ENCODE peak calls at places on chromosomes 6 and 20, in six cellular contexts. One of them, this sample, is unnamed.

GRCh38 chr20:62628691-62629090 is 13.6 kb upstream of the SLCO4A1 start:
- DNase-seq in pancreas: no peak
- DNase-seq in IMR-90: peak
- DNase-seq in Panc1: no peak
- DNase-seq in kidney epithelial cell: no peak
- DNase-seq in GM23248: no peak
- DNase-seq in this sample: no peak

GRCh38 chr6:54503144-54503543 is 194.9 kb downstream of the TINAG start:
- DNase-seq in Panc1: no peak
- DNase-seq in GM23248: no peak
- DNase-seq in kidney epithelial cell: no peak
- DNase-seq in IMR-90: no peak
- DNase-seq in pancreas: no peak
- DNase-seq in this sample: no peak

GRCh38 chr6:92770540-92770939 is 648.8 kb downstream of the EPHA7 start:
- DNase-seq in IMR-90: no peak
- DNase-seq in pancreas: no peak
- DNase-seq in kidney epithelial cell: no peak
- DNase-seq in Panc1: no peak
- DNase-seq in GM23248: no peak
- DNase-seq in this sample: no peak

GRCh38 chr6:145964948-145965366 is 799 bp upstream of the SHPRH start:
- DNase-seq in kidney epithelial cell: no peak
- DNase-seq in pancreas: no peak
- DNase-seq in IMR-90: no peak
- DNase-seq in Panc1: no peak
- DNase-seq in GM23248: peak
- DNase-seq in this sample: no peak

GRCh38 chr6:62613920-62614319 is 327.9 kb upstream of the KHDRBS2 start:
- DNase-seq in IMR-90: no peak
- DNase-seq in GM23248: no peak
- DNase-seq in pancreas: no peak
- DNase-seq in kidney epithelial cell: no peak
- DNase-seq in Panc1: no peak
- DNase-seq in this sample: no peak

GRCh38 chr6:25332165-25332564 is 53.0 kb downstream of the CARMIL1 start:
- DNase-seq in IMR-90: no peak
- DNase-seq in Panc1: no peak
- DNase-seq in pancreas: no peak
- DNase-seq in kidney epithelial cell: no peak
- DNase-seq in GM23248: peak
- DNase-seq in this sample: no peak

GRCh38 chr6:26473758-26474438 is 16.1 kb downstream of the BTN2A1 start:
- DNase-seq in IMR-90: peak
- DNase-seq in Panc1: peak
- DNase-seq in kidney epithelial cell: peak
- DNase-seq in GM23248: peak
- DNase-seq in pancreas: peak
- DNase-seq in this sample: peak

GRCh38 chr20:1196634-1197033 is 6.6 kb upstream of the C20orf202 start:
- DNase-seq in kidney epithelial cell: no peak
- DNase-seq in Panc1: no peak
- DNase-seq in IMR-90: no peak
- DNase-seq in GM23248: no peak
- DNase-seq in pancreas: no peak
- DNase-seq in this sample: no peak

GRCh38 chr6:75830959-75831885 is 82.2 kb downstream of the MYO6 start:
- DNase-seq in IMR-90: peak
- DNase-seq in kidney epithelial cell: no peak
- DNase-seq in pancreas: no peak
- DNase-seq in Panc1: no peak
- DNase-seq in GM23248: peak
- DNase-seq in this sample: no peak

GRCh38 chr20:50575869-50576720 is 65.9 kb downstream of the PTPN1 start:
- DNase-seq in Panc1: no peak
- DNase-seq in pancreas: peak
- DNase-seq in IMR-90: peak
- DNase-seq in kidney epithelial cell: no peak
- DNase-seq in GM23248: peak
- DNase-seq in this sample: peak

GRCh38 chr6:30767158-30767943 is 23.0 kb upstream of the IER3 start:
- DNase-seq in GM23248: no peak
- DNase-seq in kidney epithelial cell: no peak
- DNase-seq in Panc1: no peak
- DNase-seq in IMR-90: no peak
- DNase-seq in pancreas: no peak
- DNase-seq in this sample: no peak

GRCh38 chr20:62136283-62137091 is 6.7 kb downstream of the PSMA7 start:
- DNase-seq in IMR-90: peak
- DNase-seq in Panc1: no peak
- DNase-seq in kidney epithelial cell: no peak
- DNase-seq in pancreas: peak
- DNase-seq in GM23248: peak
- DNase-seq in this sample: peak

GRCh38 chr20:17513956-17514355 is 17.2 kb downstream of the BFSP1 start:
- DNase-seq in kidney epithelial cell: no peak
- DNase-seq in Panc1: no peak
- DNase-seq in IMR-90: no peak
- DNase-seq in pancreas: no peak
- DNase-seq in GM23248: no peak
- DNase-seq in this sample: no peak

GRCh38 chr6:21500314-21500713 is 93.2 kb upstream of the SOX4 start:
- DNase-seq in GM23248: no peak
- DNase-seq in pancreas: no peak
- DNase-seq in IMR-90: no peak
- DNase-seq in kidney epithelial cell: no peak
- DNase-seq in Panc1: no peak
- DNase-seq in this sample: peak

GRCh38 chr20:3987296-3987695 is 28.1 kb downstream of the RNF24 start:
- DNase-seq in IMR-90: no peak
- DNase-seq in GM23248: peak
- DNase-seq in pancreas: no peak
- DNase-seq in Panc1: no peak
- DNase-seq in kidney epithelial cell: no peak
- DNase-seq in this sample: peak

GRCh38 chr6:26445934-26446667 is 5.8 kb downstream of the BTN3A3 start:
- DNase-seq in Panc1: no peak
- DNase-seq in GM23248: no peak
- DNase-seq in kidney epithelial cell: no peak
- DNase-seq in pancreas: no peak
- DNase-seq in IMR-90: no peak
- DNase-seq in this sample: no peak

GRCh38 chr6:46983007-46983411 is 59.1 kb downstream of the ADGRF1 start:
- DNase-seq in IMR-90: no peak
- DNase-seq in GM23248: peak
- DNase-seq in kidney epithelial cell: no peak
- DNase-seq in pancreas: no peak
- DNase-seq in Panc1: peak
- DNase-seq in this sample: no peak

GRCh38 chr20:3209023-3209945 is at the start of gene ITPA:
- DNase-seq in GM23248: peak
- DNase-seq in Panc1: no peak
- DNase-seq in kidney epithelial cell: no peak
- DNase-seq in pancreas: peak
- DNase-seq in IMR-90: peak
- DNase-seq in this sample: peak

GRCh38 chr6:110566346-110567125 is 90.1 kb upstream of the SLC22A16 start:
- DNase-seq in IMR-90: peak
- DNase-seq in GM23248: peak
- DNase-seq in pancreas: no peak
- DNase-seq in kidney epithelial cell: no peak
- DNase-seq in Panc1: no peak
- DNase-seq in this sample: no peak

GRCh38 chr6:151141685-151142084 is 98.1 kb upstream of the AKAP12 start:
- DNase-seq in GM23248: no peak
- DNase-seq in IMR-90: no peak
- DNase-seq in pancreas: no peak
- DNase-seq in Panc1: no peak
- DNase-seq in kidney epithelial cell: no peak
- DNase-seq in this sample: peak
- H3K4me3 ChIP-seq in GM23248: no peak
- H3K4me3 ChIP-seq in IMR-90: no peak
- H3K4me3 ChIP-seq in pancreas: no peak
- H3K4me3 ChIP-seq in Panc1: no peak
- H3K4me3 ChIP-seq in kidney epithelial cell: no peak
- H3K4me3 ChIP-seq in this sample: no peak

GRCh38 chr20:48722002-48722731 is 105.6 kb downstream of the PREX1 start:
- DNase-seq in Panc1: no peak
- DNase-seq in kidney epithelial cell: peak
- DNase-seq in GM23248: peak
- DNase-seq in IMR-90: peak
- DNase-seq in pancreas: no peak
- DNase-seq in this sample: peak
- H3K4me3 ChIP-seq in Panc1: no peak
- H3K4me3 ChIP-seq in kidney epithelial cell: no peak
- H3K4me3 ChIP-seq in GM23248: no peak
- H3K4me3 ChIP-seq in IMR-90: no peak
- H3K4me3 ChIP-seq in pancreas: no peak
- H3K4me3 ChIP-seq in this sample: no peak

DNA sequence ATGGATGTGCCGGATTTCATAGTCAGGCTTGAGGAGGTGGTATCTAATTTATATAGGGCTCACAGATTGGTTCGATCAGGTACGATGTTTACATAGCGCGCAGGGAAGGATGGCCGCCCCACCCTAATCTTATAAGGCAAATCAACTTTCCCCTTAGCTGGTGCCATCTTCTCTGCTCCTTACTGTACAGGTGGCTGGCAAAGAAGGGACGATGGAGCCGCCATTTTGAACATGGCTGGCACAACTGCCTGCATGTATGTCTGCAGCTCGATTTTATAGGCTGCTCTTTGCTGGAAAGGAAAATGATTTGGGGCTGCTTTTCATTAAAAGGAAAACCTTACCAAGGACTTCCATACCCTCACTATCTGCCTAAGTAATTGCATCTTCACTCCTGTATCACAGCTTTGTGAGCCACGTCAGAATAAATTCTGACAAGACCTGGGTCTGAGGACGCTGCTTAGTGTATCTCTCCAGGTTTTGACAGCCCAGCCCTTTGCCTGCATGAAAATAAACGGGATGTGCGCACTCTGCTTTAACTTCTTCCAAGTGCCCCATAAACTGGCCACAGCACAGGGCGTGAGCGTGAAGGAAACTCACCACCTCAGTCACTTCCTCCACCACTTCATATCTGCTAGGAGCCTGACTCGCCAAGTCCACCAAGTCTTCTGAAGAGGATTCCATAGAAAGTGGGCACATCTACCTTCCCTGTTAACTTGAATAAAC is 109.4 kb upstream of the ARMC2 start:
- DNase-seq in Panc1: no peak
- DNase-seq in IMR-90: no peak
- DNase-seq in kidney epithelial cell: no peak
- DNase-seq in GM23248: no peak
- DNase-seq in pancreas: no peak
- DNase-seq in this sample: no peak
- H3K4me3 ChIP-seq in Panc1: no peak
- H3K4me3 ChIP-seq in IMR-90: no peak
- H3K4me3 ChIP-seq in kidney epithelial cell: no peak
- H3K4me3 ChIP-seq in GM23248: peak
- H3K4me3 ChIP-seq in pancreas: no peak
- H3K4me3 ChIP-seq in this sample: peak

GRCh38 chr6:35299674-35300073 is 2.1 kb downstream of the DEF6 start:
- DNase-seq in GM23248: no peak
- DNase-seq in IMR-90: no peak
- DNase-seq in pancreas: no peak
- DNase-seq in Panc1: no peak
- DNase-seq in kidney epithelial cell: no peak
- DNase-seq in this sample: no peak

GRCh38 chr6:35297541-35298481 is at the start of gene DEF6:
- DNase-seq in Panc1: peak
- DNase-seq in pancreas: peak
- DNase-seq in IMR-90: peak
- DNase-seq in kidney epithelial cell: peak
- DNase-seq in GM23248: peak
- DNase-seq in this sample: peak

GRCh38 chr6:35298625-35299140 is 1.1 kb downstream of the DEF6 start:
- DNase-seq in pancreas: no peak
- DNase-seq in IMR-90: no peak
- DNase-seq in Panc1: no peak
- DNase-seq in kidney epithelial cell: no peak
- DNase-seq in GM23248: no peak
- DNase-seq in this sample: no peak

GRCh38 chr6:35302604-35303218 is 5.1 kb downstream of the DEF6 start:
- DNase-seq in IMR-90: peak
- DNase-seq in pancreas: no peak
- DNase-seq in GM23248: peak
- DNase-seq in kidney epithelial cell: no peak
- DNase-seq in Panc1: no peak
- DNase-seq in this sample: no peak

DNA sequence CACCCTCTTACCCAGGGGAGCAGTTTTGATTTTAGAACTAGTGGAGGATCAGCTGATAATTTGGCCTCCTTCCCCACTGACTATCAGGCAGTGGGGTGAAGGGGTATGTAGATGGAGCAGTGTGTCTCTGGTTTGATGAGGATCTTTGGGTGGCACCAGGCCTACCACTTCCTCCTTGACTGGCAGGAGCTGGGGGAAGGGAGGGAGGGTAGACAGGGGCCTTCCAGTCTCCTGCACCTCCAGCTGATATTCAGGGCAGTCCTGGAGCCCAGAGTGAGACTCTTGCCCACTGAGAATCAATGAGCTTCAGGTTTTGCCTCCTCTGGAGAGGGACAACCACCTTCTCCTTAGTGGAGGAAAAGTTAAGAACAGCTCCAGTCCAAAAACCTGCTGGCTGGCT is 3.2 kb downstream of the DEF6 start:
- DNase-seq in GM23248: no peak
- DNase-seq in kidney epithelial cell: no peak
- DNase-seq in pancreas: no peak
- DNase-seq in IMR-90: no peak
- DNase-seq in Panc1: no peak
- DNase-seq in this sample: no peak
- H3K4me3 ChIP-seq in GM23248: no peak
- H3K4me3 ChIP-seq in kidney epithelial cell: no peak
- H3K4me3 ChIP-seq in pancreas: no peak
- H3K4me3 ChIP-seq in IMR-90: no peak
- H3K4me3 ChIP-seq in Panc1: no peak
- H3K4me3 ChIP-seq in this sample: no peak

DNA sequence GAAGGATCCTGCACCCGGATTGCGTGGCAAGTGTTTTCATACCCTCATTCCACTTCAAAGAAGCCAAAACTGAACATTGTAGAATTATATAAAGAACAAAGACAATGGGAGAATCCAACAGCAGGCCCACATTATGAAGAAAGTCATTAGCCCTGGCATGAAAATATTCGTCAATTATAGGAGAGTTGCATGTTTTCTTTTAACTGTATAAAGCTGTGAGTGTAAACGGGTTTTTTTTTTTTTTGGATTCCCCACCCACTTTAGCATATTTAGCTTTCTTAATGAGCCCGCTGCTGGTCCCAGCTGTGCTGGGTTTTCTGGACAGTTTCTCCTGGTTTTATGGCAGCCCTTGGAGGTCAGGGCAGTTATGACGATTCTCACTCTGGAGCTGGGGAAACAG is 23.9 kb upstream of the SULF2 start:
- DNase-seq in GM23248: no peak
- DNase-seq in pancreas: no peak
- DNase-seq in IMR-90: no peak
- DNase-seq in kidney epithelial cell: no peak
- DNase-seq in Panc1: no peak
- DNase-seq in this sample: no peak
- H3K4me3 ChIP-seq in GM23248: no peak
- H3K4me3 ChIP-seq in pancreas: no peak
- H3K4me3 ChIP-seq in IMR-90: no peak
- H3K4me3 ChIP-seq in kidney epithelial cell: no peak
- H3K4me3 ChIP-seq in Panc1: no peak
- H3K4me3 ChIP-seq in this sample: no peak

GRCh38 chr6:144093236-144093635 is 2.1 kb downstream of the SF3B5 start:
- DNase-seq in GM23248: no peak
- DNase-seq in Panc1: no peak
- DNase-seq in pancreas: no peak
- DNase-seq in kidney epithelial cell: no peak
- DNase-seq in IMR-90: no peak
- DNase-seq in this sample: no peak
- H3K4me3 ChIP-seq in GM23248: peak
- H3K4me3 ChIP-seq in Panc1: no peak
- H3K4me3 ChIP-seq in pancreas: no peak
- H3K4me3 ChIP-seq in kidney epithelial cell: no peak
- H3K4me3 ChIP-seq in IMR-90: no peak
- H3K4me3 ChIP-seq in this sample: peak

This sample was measured in adipocyte.